ENCODE peak calls at places on chromosomes 11 and 22, in four cellular contexts. One of them, this sample, is unnamed.

GRCh38 chr11:118434553-118435232 is 1.6 kb upstream of the KMT2A start:
- DNase-seq in AG10803: no peak
- DNase-seq in brain microvascular endothelial cell: no peak
- DNase-seq in fibroblast of lung: peak; percentile 53
- DNase-seq in this sample: peak; percentile 64

GRCh38 chr11:59923813-59924212 is 14.4 kb upstream of the OOSP1 start:
- DNase-seq in brain microvascular endothelial cell: no peak
- DNase-seq in AG10803: no peak
- DNase-seq in fibroblast of lung: no peak
- DNase-seq in this sample: no peak

GRCh38 chr11:17694711-17695110 is 24.7 kb upstream of the MYOD1 start:
- DNase-seq in brain microvascular endothelial cell: no peak
- DNase-seq in AG10803: no peak
- DNase-seq in fibroblast of lung: no peak
- DNase-seq in this sample: no peak

GRCh38 chr11:47466201-47466600 is 17.3 kb upstream of the RAPSN start:
- DNase-seq in AG10803: peak; percentile 44
- DNase-seq in fibroblast of lung: peak; percentile 39
- DNase-seq in brain microvascular endothelial cell: no peak
- DNase-seq in this sample: no peak

GRCh38 chr11:23206736-23207336 is 346.6 kb upstream of the CCDC179 start:
- DNase-seq in fibroblast of lung: peak; percentile 40
- DNase-seq in brain microvascular endothelial cell: peak; percentile 1
- DNase-seq in AG10803: no peak
- DNase-seq in this sample: no peak

GRCh38 chr11:114159320-114159719 is 99.8 kb downstream of the ZBTB16 start:
- DNase-seq in AG10803: no peak
- DNase-seq in fibroblast of lung: no peak
- DNase-seq in brain microvascular endothelial cell: no peak
- DNase-seq in this sample: no peak

GRCh38 chr11:70203749-70204465 is 811 bp downstream of the FADD start:
- DNase-seq in fibroblast of lung: peak; percentile 87
- DNase-seq in AG10803: peak; percentile 77
- DNase-seq in brain microvascular endothelial cell: peak; percentile 95
- DNase-seq in this sample: peak; percentile 72

GRCh38 chr11:70233511-70233919 is 30.4 kb downstream of the FADD start:
- DNase-seq in AG10803: peak; percentile 35
- DNase-seq in fibroblast of lung: peak; percentile 98
- DNase-seq in brain microvascular endothelial cell: peak; percentile 89
- DNase-seq in this sample: no peak

GRCh38 chr11:119056397-119056999 is 507 bp downstream of the HYOU1 start:
- DNase-seq in brain microvascular endothelial cell: no peak
- DNase-seq in fibroblast of lung: no peak
- DNase-seq in AG10803: peak; percentile 5
- DNase-seq in this sample: peak; percentile 47

GRCh38 chr22:29000225-29000556 is 61.4 kb downstream of the C22orf31 start:
- DNase-seq in brain microvascular endothelial cell: no peak
- DNase-seq in AG10803: no peak
- DNase-seq in fibroblast of lung: peak; percentile 36
- DNase-seq in this sample: no peak
- TF ChIP-seq CTCF in brain microvascular endothelial cell: no peak
- TF ChIP-seq CTCF in AG10803: no peak
- TF ChIP-seq CTCF in fibroblast of lung: no peak
- TF ChIP-seq CTCF in this sample: no peak

GRCh38 chr22:43747877-43748276 is 64.2 kb downstream of the EFCAB6 start:
- DNase-seq in brain microvascular endothelial cell: no peak
- DNase-seq in AG10803: no peak
- DNase-seq in fibroblast of lung: no peak
- DNase-seq in this sample: no peak
- TF ChIP-seq CTCF in brain microvascular endothelial cell: no peak
- TF ChIP-seq CTCF in AG10803: peak; percentile 18
- TF ChIP-seq CTCF in fibroblast of lung: peak; percentile 11
- TF ChIP-seq CTCF in this sample: no peak

GRCh38 chr11:62547691-62548281 is 1.2 kb upstream of the AHNAK start:
- DNase-seq in brain microvascular endothelial cell: no peak
- DNase-seq in fibroblast of lung: peak; percentile 40
- DNase-seq in AG10803: no peak
- DNase-seq in this sample: no peak

GRCh38 chr11:62545437-62546243 is 966 bp downstream of the AHNAK start:
- DNase-seq in brain microvascular endothelial cell: peak; percentile 87
- DNase-seq in AG10803: peak; percentile 88
- DNase-seq in fibroblast of lung: peak; percentile 94
- DNase-seq in this sample: peak; percentile 70

GRCh38 chr11:62546937-62547625 is 475 bp upstream of the AHNAK start:
- DNase-seq in AG10803: no peak
- DNase-seq in brain microvascular endothelial cell: no peak
- DNase-seq in fibroblast of lung: peak; percentile 44
- DNase-seq in this sample: no peak

GRCh38 chr11:62544521-62545436 is 1.8 kb downstream of the AHNAK start:
- DNase-seq in fibroblast of lung: peak; percentile 15
- DNase-seq in brain microvascular endothelial cell: no peak
- DNase-seq in AG10803: no peak
- DNase-seq in this sample: no peak

DNA sequence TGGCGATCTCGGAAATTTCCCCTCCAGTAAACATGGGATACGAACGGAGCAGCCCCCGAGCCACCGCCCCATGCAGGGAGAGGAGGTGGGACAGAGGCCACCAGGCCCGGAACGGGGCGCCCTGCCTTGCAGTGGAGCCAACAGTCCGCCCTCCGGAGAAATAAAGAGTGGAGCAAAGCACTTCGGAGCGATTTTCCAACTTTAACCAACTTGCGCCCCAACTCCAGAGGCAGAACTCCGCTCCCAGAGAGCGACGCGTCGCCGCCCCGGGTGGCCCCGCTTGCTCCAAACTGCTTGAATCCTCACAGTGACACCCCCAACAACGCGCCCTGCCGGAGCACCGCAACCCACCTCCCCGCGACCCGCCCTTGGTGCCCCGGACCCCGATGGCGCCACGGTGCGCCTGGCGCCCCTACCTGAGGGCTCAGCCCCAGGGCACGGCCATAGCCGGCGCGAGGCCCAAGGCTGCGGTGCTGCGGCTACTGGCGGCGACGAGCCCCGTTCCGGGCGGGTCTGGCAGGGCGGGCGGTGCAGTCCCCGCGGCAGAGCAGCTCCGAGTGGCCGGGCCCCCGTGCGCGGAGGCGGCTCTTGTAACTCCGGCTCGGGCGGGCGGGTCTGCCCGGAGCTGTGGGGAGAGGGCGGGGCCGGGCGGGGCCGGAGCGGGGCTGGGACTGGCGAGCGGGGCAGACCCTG is at the start of gene AHNAK:
- DNase-seq in AG10803: peak; percentile 67
- DNase-seq in fibroblast of lung: peak; percentile 70
- DNase-seq in brain microvascular endothelial cell: no peak
- DNase-seq in this sample: peak; percentile 62
- TF ChIP-seq CTCF in AG10803: no peak
- TF ChIP-seq CTCF in fibroblast of lung: no peak
- TF ChIP-seq CTCF in brain microvascular endothelial cell: no peak
- TF ChIP-seq CTCF in this sample: no peak

DNA sequence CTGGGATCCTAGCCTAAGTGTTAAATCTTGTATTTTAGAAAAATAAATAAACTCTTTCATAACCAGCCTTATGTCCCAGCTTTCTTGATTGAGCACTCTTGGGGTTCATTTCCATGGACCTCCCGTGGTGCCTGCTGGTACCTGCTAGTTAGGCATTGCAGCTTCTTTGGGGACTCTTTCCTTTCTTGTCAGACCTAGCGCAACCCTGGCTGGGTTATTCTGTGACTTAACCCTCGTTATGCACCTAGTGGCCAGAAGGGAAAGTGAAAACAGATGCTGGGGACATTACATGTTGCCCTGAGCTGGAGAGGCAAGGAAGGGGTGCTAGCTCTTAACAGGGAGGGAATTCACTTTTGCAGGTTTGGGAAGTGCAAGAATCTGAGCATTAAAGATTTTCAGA is 46.8 kb downstream of the APIP start:
- DNase-seq in fibroblast of lung: no peak
- DNase-seq in brain microvascular endothelial cell: no peak
- DNase-seq in AG10803: no peak
- DNase-seq in this sample: no peak
- TF ChIP-seq CTCF in fibroblast of lung: no peak
- TF ChIP-seq CTCF in brain microvascular endothelial cell: peak; percentile 54
- TF ChIP-seq CTCF in AG10803: no peak
- TF ChIP-seq CTCF in this sample: no peak

DNA sequence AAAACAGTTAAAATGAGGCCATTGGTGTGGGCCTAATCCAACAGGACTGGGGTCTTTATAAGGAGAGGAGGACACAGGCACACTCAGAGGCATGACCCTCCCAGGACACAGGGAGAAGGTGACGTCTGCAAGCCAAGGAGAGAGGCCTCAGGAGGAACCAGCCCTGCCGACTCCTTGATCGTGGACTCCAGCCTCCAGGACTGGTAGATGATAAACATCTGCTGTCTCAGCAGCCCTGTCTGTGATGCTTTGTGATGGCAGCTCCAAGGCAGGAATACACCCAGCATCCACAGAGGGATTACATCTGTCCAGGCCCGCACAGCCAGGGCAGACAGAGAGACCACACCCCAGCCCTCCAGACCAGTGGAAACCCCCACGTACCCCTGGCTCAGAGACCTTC is 18.4 kb downstream of the CDKN1C start:
- DNase-seq in brain microvascular endothelial cell: no peak
- DNase-seq in AG10803: no peak
- DNase-seq in fibroblast of lung: no peak
- DNase-seq in this sample: no peak
- TF ChIP-seq CTCF in brain microvascular endothelial cell: no peak
- TF ChIP-seq CTCF in AG10803: no peak
- TF ChIP-seq CTCF in fibroblast of lung: no peak
- TF ChIP-seq CTCF in this sample: no peak

This sample was measured in BE2C.